ENCODE peak calls at places on chromosome 22, in six cellular contexts. V is endothelial cell, R is AG10803, X is NCI-H446 treated with DMSO at 0.1 percent for 48 hours, M is iris pigment epithelial cell, G is NCI-H1105 treated with DMSO at 0.1 percent for 48 hours. S is an unnamed sample.

GRCh38 chr22:49685686-49686085 is 142.0 kb downstream of the BRD1 start:
- DNase-seq in V (no peak), R (no peak), M (no peak), X (no peak), G (no peak), S (no peak)

GRCh38 chr22:31192513-31192912 is 19.6 kb upstream of the LIMK2 start:
- DNase-seq in X (no peak), M (peak), G (no peak), V (no peak), R (peak), S (peak)

GRCh38 chr22:44373234-44373633 is 60.5 kb upstream of the SHISAL1 start:
- DNase-seq in G (no peak), V (no peak), R (no peak), X (no peak), M (no peak), S (no peak)

GRCh38 chr22:50076646-50077624 is 8.3 kb downstream of the MLC1 start:
- DNase-seq in V (no peak), G (no peak), M (no peak), X (no peak), R (no peak), S (no peak)

GRCh38 chr22:41327124-41327523 is 25.8 kb downstream of the ZC3H7B start:
- DNase-seq in V (no peak), M (no peak), G (no peak), R (no peak), X (no peak), S (no peak)

GRCh38 chr22:19621372-19622060 is 92.8 kb upstream of the SEPTIN5 start:
- DNase-seq in M (peak), V (no peak), X (no peak), R (no peak), G (no peak), S (no peak)

GRCh38 chr22:47835726-47836125 is 1073.3 kb downstream of the TBC1D22A start:
- DNase-seq in R (peak), M (peak), X (no peak), G (no peak), V (no peak), S (peak)

GRCh38 chr22:49247194-49247924 is 580.3 kb downstream of the BRD1 start:
- DNase-seq in G (no peak), V (no peak), X (no peak), R (no peak), M (no peak), S (no peak)

GRCh38 chr22:50676661-50677492 is 4.3 kb downstream of the SHANK3 start:
- DNase-seq in X (no peak), M (no peak), R (no peak), G (no peak), V (no peak), S (no peak)

GRCh38 chr22:44400763-44401060 is 88.0 kb upstream of the SHISAL1 start:
- DNase-seq in V (peak), G (no peak), R (no peak), X (no peak), M (no peak), S (no peak)

GRCh38 chr22:41288245-41288946 is 2.4 kb upstream of the RANGAP1 start:
- DNase-seq in M (peak), R (peak), X (peak), G (no peak), V (peak), S (peak)